ENCODE peak calls at places on chromosomes 16 and 17, in nine cellular contexts. E is NCI-H1092 treated with DMSO at 0.1 percent for 48 hours; D is T follicular helper cell; B is tibial artery; P is brain microvascular endothelial cell; G is caudate nucleus; I is globus pallidus; W is stimulated activated CD4-positive, alpha-beta T cell treated with anti-CD3 and anti-CD28 coated beads, Interleukin-15, amount 100 ng/mL, for 1 hour; Q is T-helper 17 cell. L is an unnamed sample.

GRCh38 chr16:21990381-21990944 is 10.5 kb downstream of the PDZD9 start:
- DNase-seq in E (no peak), D (no peak), B (no peak), P (no peak), G (no peak), I (no peak), W (no peak), Q (no peak), L (no peak)

GRCh38 chr16:11356573-11357331 is 11.5 kb downstream of the RMI2 start:
- DNase-seq in E (peak; percentile 19), D (peak; percentile 34), B (peak; percentile 52), P (peak; percentile 56), G (no peak), I (peak; percentile 42), W (peak; percentile 41), Q (peak; percentile 21), L (peak; percentile 61)

GRCh38 chr17:75856062-75856681 is 1.0 kb upstream of the WBP2 start:
- DNase-seq in E (peak; percentile 42), D (no peak), B (peak; percentile 65), P (no peak), G (no peak), I (no peak), W (no peak), Q (no peak), L (no peak)

GRCh38 chr16:67470314-67470713 is 10.6 kb downstream of the ATP6V0D1 start:
- DNase-seq in E (peak; percentile 84), D (no peak), B (peak; percentile 79), P (no peak), G (peak; percentile 85), I (peak; percentile 96), W (no peak), Q (no peak), L (no peak)

GRCh38 chr17:17722081-17722905 is 41.0 kb downstream of the RAI1 start:
- DNase-seq in E (peak; percentile 34), D (no peak), B (no peak), P (no peak), G (peak; percentile 42), I (peak; percentile 31), W (no peak), Q (no peak), L (no peak)

GRCh38 chr17:20202141-20202574 is 193.0 kb downstream of the SPECC1 start:
- DNase-seq in E (no peak), D (no peak), B (no peak), P (no peak), G (no peak), I (no peak), W (no peak), Q (no peak), L (peak; percentile 48)

GRCh38 chr16:937723-938122 is 33.1 kb downstream of the LMF1 start:
- DNase-seq in E (no peak), D (no peak), B (no peak), P (no peak), G (no peak), I (no peak), W (no peak), Q (no peak), L (no peak)

GRCh38 chr16:9297437-9298113 is 206.1 kb downstream of the HAPSTR1 start:
- DNase-seq in E (no peak), D (no peak), B (peak; percentile 23), P (no peak), G (no peak), I (peak; percentile 51), W (no peak), Q (no peak), L (no peak)

GRCh38 chr16:66266436-66267286 is 99.8 kb upstream of the CDH5 start:
- DNase-seq in E (no peak), D (no peak), B (peak; percentile 78), P (peak; percentile 74), G (no peak), I (no peak), W (no peak), Q (no peak), L (peak; percentile 25)

GRCh38 chr17:50787106-50787505 is 19.8 kb upstream of the ANKRD40CL start:
- DNase-seq in E (no peak), D (no peak), B (no peak), P (no peak), G (no peak), I (no peak), W (no peak), Q (no peak), L (no peak)

GRCh38 chr16:82034981-82035612 is at the start of gene HSD17B2:
- DNase-seq in E (no peak), D (no peak), B (no peak), P (peak; percentile 26), G (no peak), I (no peak), W (no peak), Q (no peak), L (peak; percentile 73)

GRCh38 chr17:30586818-30587595 is 109.8 kb downstream of the GOSR1 start:
- DNase-seq in E (no peak), D (no peak), B (no peak), P (peak; percentile 87), G (no peak), I (no peak), W (no peak), Q (no peak), L (no peak)

GRCh38 chr17:9905902-9906301 is 831 bp upstream of the RCVRN start:
- DNase-seq in E (no peak), D (no peak), B (peak; percentile 50), P (no peak), G (no peak), I (peak; percentile 20), W (no peak), Q (no peak), L (peak; percentile 24)

GRCh38 chr17:74875155-74875969 is 2.6 kb upstream of the FDXR start:
- DNase-seq in E (no peak), D (no peak), B (no peak), P (no peak), G (no peak), I (no peak), W (no peak), Q (no peak), L (no peak)

GRCh38 chr16:86200722-86201121 is 301.8 kb downstream of the IRF8 start:
- DNase-seq in E (no peak), D (no peak), B (no peak), P (no peak), G (no peak), I (no peak), W (no peak), Q (no peak), L (no peak)

GRCh38 chr17:41844971-41845370 is 7.3 kb downstream of the KLHL10 start:
- DNase-seq in E (no peak), D (no peak), B (no peak), P (no peak), G (no peak), I (no peak), W (no peak), Q (no peak), L (no peak)

GRCh38 chr17:76540381-76541300 is 797 bp downstream of the PRCD start:
- DNase-seq in E (peak; percentile 91), D (no peak), B (peak; percentile 91), P (peak; percentile 97), G (peak; percentile 89), I (peak; percentile 98), W (no peak), Q (no peak), L (peak; percentile 94)

GRCh38 chr17:40558300-40558584 is 7.0 kb downstream of the CCR7 start:
- DNase-seq in E (no peak), D (no peak), B (no peak), P (no peak), G (no peak), I (no peak), W (no peak), Q (no peak), L (no peak)

GRCh38 chr16:5865231-5865630 is 767.6 kb upstream of the EEF2KMT start:
- DNase-seq in E (no peak), D (no peak), B (no peak), P (no peak), G (no peak), I (no peak), W (no peak), Q (no peak), L (no peak)

GRCh38 chr17:65366102-65366844 is 195.2 kb downstream of the AXIN2 start:
- DNase-seq in E (no peak), D (no peak), B (no peak), P (no peak), G (no peak), I (no peak), W (peak; percentile 57), Q (no peak), L (no peak)

GRCh38 chr16:54939537-54940278 is 9.0 kb downstream of the IRX5 start:
- DNase-seq in E (no peak), D (no peak), B (no peak), P (no peak), G (no peak), I (no peak), W (no peak), Q (no peak), L (no peak)

GRCh38 chr16:14436410-14436955 is 193.6 kb downstream of the PARN start:
- DNase-seq in E (no peak), D (no peak), B (no peak), P (no peak), G (no peak), I (peak; percentile 27), W (no peak), Q (no peak), L (no peak)

GRCh38 chr16:85047867-85048455 is 20.4 kb downstream of the KIAA0513 start:
- DNase-seq in E (no peak), D (no peak), B (no peak), P (no peak), G (no peak), I (no peak), W (no peak), Q (no peak), L (peak; percentile 86)

GRCh38 chr16:57711-58110 is 4.1 kb downstream of the SNRNP25 start:
- DNase-seq in E (no peak), D (no peak), B (no peak), P (no peak), G (no peak), I (no peak), W (no peak), Q (no peak), L (no peak)

GRCh38 chr16:17350212-17350611 is 120.5 kb downstream of the XYLT1 start:
- DNase-seq in E (no peak), D (no peak), B (no peak), P (no peak), G (no peak), I (no peak), W (no peak), Q (no peak), L (no peak)

GRCh38 chr17:49787932-49788442 is 494 bp upstream of the KAT7 start:
- DNase-seq in E (no peak), D (no peak), B (peak; percentile 22), P (no peak), G (no peak), I (no peak), W (no peak), Q (no peak), L (peak; percentile 25)

GRCh38 chr16:12758031-12758669 is 45.5 kb downstream of the CPPED1 start:
- DNase-seq in E (no peak), D (no peak), B (no peak), P (no peak), G (no peak), I (peak; percentile 63), W (no peak), Q (no peak), L (no peak)

GRCh38 chr17:69452664-69453260 is 38.3 kb downstream of the MAP2K6 start:
- DNase-seq in E (no peak), D (no peak), B (no peak), P (no peak), G (no peak), I (no peak), W (no peak), Q (no peak), L (no peak)

GRCh38 chr16:89320717-89321501 is 103.4 kb downstream of the ZNF778 start:
- DNase-seq in E (peak; percentile 43), D (no peak), B (no peak), P (no peak), G (peak; percentile 21), I (no peak), W (no peak), Q (no peak), L (peak; percentile 81)

GRCh38 chr16:10282367-10282766 is 100.1 kb upstream of the GRIN2A start:
- DNase-seq in E (no peak), D (no peak), B (no peak), P (no peak), G (no peak), I (no peak), W (no peak), Q (no peak), L (no peak)